ENCODE peak calls at places on chromosomes 13 and 19, in ten cellular contexts. X, K, T, Z, I, U, Q, B, L and V are unnamed samples.
A peak's percentile ranks its signal among the peaks of the same experiment; 100 is the strongest.

GRCh38 chr19:19338082-19338481 is 17.5 kb downstream of the MAU2 start:
- DNase-seq in Q (no peak), X (no peak), B (no peak), K (no peak), U (no peak), I (no peak), Z (no peak), L (no peak), T (no peak), V (no peak)

GRCh38 chr13:64551755-64552154 is 2678.4 kb downstream of the PCDH9 start:
- DNase-seq in X (no peak), Z (no peak), L (no peak), Q (no peak), T (no peak), U (no peak), K (no peak), I (no peak), B (no peak), V (no peak)

GRCh38 chr13:98910501-98910951 is 67.3 kb downstream of the DOCK9 start:
- DNase-seq in X (peak; percentile 34), Z (no peak), L (peak; percentile 58), K (no peak), I (no peak), Q (peak; percentile 24), B (no peak), U (peak; percentile 6), T (no peak), V (no peak)

GRCh38 chr19:49442354-49442753 is 1.0 kb upstream of the SLC17A7 start:
- DNase-seq in T (peak; percentile 45), K (no peak), L (no peak), B (peak; percentile 80), Z (no peak), Q (peak; percentile 69), U (peak; percentile 67), I (no peak), X (peak; percentile 65), V (peak; percentile 78)

GRCh38 chr13:30196025-30196424 is 111.3 kb downstream of the KATNAL1 start:
- DNase-seq in T (no peak), X (no peak), K (no peak), U (no peak), L (no peak), Q (no peak), B (no peak), I (peak; percentile 4), Z (no peak), V (no peak)

GRCh38 chr13:41224113-41225110 is 30.0 kb upstream of the KBTBD7 start:
- DNase-seq in I (no peak), X (no peak), U (no peak), K (no peak), Q (no peak), T (no peak), L (no peak), B (no peak), Z (no peak), V (no peak)

GRCh38 chr13:28337196-28338045 is 157.5 kb downstream of the FLT1 start:
- DNase-seq in I (no peak), U (no peak), T (no peak), Z (no peak), B (no peak), L (peak; percentile 29), K (no peak), Q (no peak), X (no peak), V (no peak)

GRCh38 chr13:27822873-27823311 is 30.6 kb downstream of the GSX1 start:
- DNase-seq in U (no peak), X (no peak), B (no peak), T (no peak), I (no peak), Q (no peak), L (no peak), K (no peak), Z (no peak), V (no peak)

GRCh38 chr19:35592226-35592625 is 6.3 kb downstream of the PMIS2 start:
- DNase-seq in B (no peak), U (peak; percentile 62), T (no peak), X (no peak), I (peak; percentile 17), K (no peak), Z (no peak), L (no peak), Q (no peak), V (no peak)

GRCh38 chr19:46660601-46661019 is 372 bp downstream of the DACT3 start:
- DNase-seq in I (no peak), U (no peak), Q (no peak), B (no peak), Z (no peak), K (no peak), T (peak; percentile 46), L (peak; percentile 48), X (peak; percentile 60), V (no peak)

GRCh38 chr13:75279834-75280369 is 202.1 kb downstream of the TBC1D4 start:
- DNase-seq in I (no peak), Z (no peak), L (no peak), B (no peak), X (no peak), Q (no peak), T (no peak), U (no peak), K (no peak), V (no peak)

GRCh38 chr13:51639171-51639570 is 54.9 kb downstream of the WDFY2 start:
- DNase-seq in X (no peak), I (no peak), Z (no peak), B (no peak), Q (no peak), T (no peak), L (no peak), K (no peak), U (no peak), V (no peak)

GRCh38 chr13:51638497-51638871 is 54.2 kb downstream of the WDFY2 start:
- DNase-seq in I (peak; percentile 47), X (no peak), Z (no peak), L (no peak), B (no peak), U (no peak), K (no peak), T (no peak), Q (no peak), V (no peak)

GRCh38 chr13:51635137-51635878 is 51.0 kb downstream of the WDFY2 start:
- DNase-seq in T (no peak), U (no peak), I (no peak), X (no peak), Q (no peak), Z (no peak), L (no peak), B (no peak), K (no peak), V (no peak)

GRCh38 chr13:51636349-51636890 is 52.2 kb downstream of the WDFY2 start:
- DNase-seq in U (no peak), Q (no peak), B (no peak), I (no peak), Z (no peak), X (no peak), L (no peak), K (no peak), T (no peak), V (no peak)

DNA sequence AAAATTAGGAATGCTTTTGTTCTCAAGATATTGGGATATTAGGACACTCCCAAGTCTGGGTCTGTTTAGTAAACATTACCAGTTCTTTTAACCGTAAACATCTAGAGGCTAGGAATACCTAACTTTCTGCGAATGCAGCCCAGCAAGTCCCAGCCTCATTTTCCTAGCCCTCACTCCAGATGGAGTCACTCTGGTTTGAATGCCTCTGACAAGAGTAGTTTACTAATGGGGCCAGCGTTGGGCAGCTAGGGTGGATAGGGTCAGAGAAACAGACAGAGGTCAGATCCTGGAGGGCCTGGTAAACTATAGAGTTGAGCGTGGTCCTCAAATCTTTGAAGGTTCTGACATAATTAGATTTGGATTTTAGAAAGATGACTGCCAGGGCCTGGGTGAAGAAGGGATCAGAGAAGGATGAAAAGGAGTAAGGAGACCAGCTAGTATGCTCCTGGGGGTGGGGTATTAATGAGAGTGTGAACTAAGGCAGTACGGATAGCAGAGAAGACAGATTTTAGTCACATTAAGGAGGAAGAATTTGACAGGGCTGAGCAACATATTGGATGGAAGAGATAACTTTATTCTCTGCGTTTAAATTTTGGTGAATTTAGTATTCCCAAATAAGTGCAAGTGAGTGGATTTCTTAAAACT is 53.7 kb downstream of the WDFY2 start:
- DNase-seq in I (peak; percentile 43), T (no peak), B (no peak), K (no peak), Z (no peak), Q (no peak), L (no peak), X (no peak), U (no peak), V (no peak)
- H3K4me3 ChIP-seq in I (peak overlapping the region; percentile 8), T (no peak overlapping the region), B (no peak overlapping the region), K (no peak overlapping the region), Z (no peak overlapping the region), Q (no peak overlapping the region), L (no peak overlapping the region), X (no peak overlapping the region), U (no peak overlapping the region), V (no peak overlapping the region)

GRCh38 chr19:30111051-30111450 is 169.0 kb downstream of the URI1 start:
- DNase-seq in L (no peak), I (no peak), K (no peak), Q (no peak), Z (no peak), U (no peak), B (no peak), X (no peak), T (no peak), V (no peak)
- H3K27ac ChIP-seq in L (no peak overlapping the region), I (no peak overlapping the region), K (no peak overlapping the region), Q (no peak overlapping the region), Z (no peak overlapping the region), U (no peak overlapping the region), B (no peak overlapping the region), X (no peak overlapping the region), T (no peak overlapping the region), V (no peak overlapping the region)

GRCh38 chr19:58166708-58167280 is 16.1 kb upstream of the ZNF274 start:
- DNase-seq in I (no peak), Z (no peak), L (no peak), B (no peak), Q (no peak), X (no peak), K (no peak), T (no peak), U (no peak), V (no peak)

GRCh38 chr19:58170860-58171259 is 12.0 kb upstream of the ZNF274 start:
- DNase-seq in T (no peak), I (no peak), K (no peak), Q (no peak), U (peak; percentile 19), Z (no peak), L (no peak), B (no peak), X (no peak), V (no peak)

DNA sequence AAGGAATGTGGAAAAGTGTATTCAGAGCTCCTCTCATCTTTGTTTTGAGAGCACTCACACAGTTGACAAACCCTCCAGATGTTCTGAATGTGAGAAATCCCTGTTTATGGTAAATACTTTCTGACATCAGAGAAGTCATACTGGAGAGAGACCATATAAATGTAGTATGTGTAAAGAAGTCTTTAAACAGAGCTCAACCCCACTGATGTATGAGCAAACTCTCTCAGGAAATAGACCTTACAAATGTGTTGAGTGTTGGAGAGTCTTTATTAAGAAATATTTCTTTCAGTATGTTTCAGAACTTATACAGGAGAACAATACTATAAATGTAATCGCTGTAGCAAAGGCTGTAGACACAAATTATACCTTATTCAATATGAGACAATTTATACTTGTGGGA is 15.7 kb upstream of the ZNF329 start:
- DNase-seq in T (no peak), L (no peak), B (no peak), Z (no peak), I (no peak), K (no peak), X (no peak), Q (no peak), U (no peak), V (no peak)
- H3K9me3 ChIP-seq in T (peaks cover 100% of the 10 kb centered on the region), L (peaks cover 20% of the 10 kb centered on the region), B (peaks cover 77% of the 10 kb centered on the region), Z (peaks cover 43% of the 10 kb centered on the region), I (peaks cover 23% of the 10 kb centered on the region), K (peaks cover 46% of the 10 kb centered on the region), X (no peaks in the 10 kb centered on the region), Q (peaks cover 88% of the 10 kb centered on the region), U (peaks cover 95% of the 10 kb centered on the region), V (peaks cover 7% of the 10 kb centered on the region)

GRCh38 chr13:87403748-87404432 is 267.3 kb upstream of the SLITRK5 start:
- DNase-seq in B (no peak), I (no peak), U (no peak), L (no peak), Z (no peak), X (no peak), T (no peak), Q (no peak), K (no peak), V (no peak)
- H3K4me3 ChIP-seq in B (no peak overlapping the region), I (no peak overlapping the region), U (no peak overlapping the region), L (no peak overlapping the region), Z (no peak overlapping the region), X (no peak overlapping the region), T (no peak overlapping the region), Q (no peak overlapping the region), K (no peak overlapping the region), V (no peak overlapping the region)